ENCODE peak calls at places on chromosomes 11 and 22, in seven cellular contexts. N is mesendoderm, D is neuronal stem cell, A is IMR-90, T is H1, B is mesenchymal stem cell, O is trophoblast cell. L is an unnamed sample.

GRCh38 chr22:28981818-28982499 is 79.7 kb downstream of the C22orf31 start:
- DNase-seq in N (no peak), D (no peak), A (no peak), T (no peak), B (no peak), O (no peak), L (no peak)

GRCh38 chr11:122235615-122236014 is 119.6 kb upstream of the BLID start:
- DNase-seq in N (no peak), D (no peak), A (peak; percentile 96), T (no peak), B (peak; percentile 94), O (no peak), L (no peak)

GRCh38 chr11:63939351-63939920 is 634 bp downstream of the NAA40 start:
- DNase-seq in N (peak; percentile 47), D (no peak), A (no peak), T (no peak), B (peak; percentile 47), O (peak; percentile 49), L (peak; percentile 44)

GRCh38 chr11:94895971-94896370 is 77.4 kb downstream of the CWC15 start:
- DNase-seq in N (no peak), D (no peak), A (peak; percentile 73), T (no peak), B (peak; percentile 81), O (no peak), L (no peak)

GRCh38 chr11:79413258-79413657 is 27.6 kb downstream of the TENM4 start:
- DNase-seq in N (peak; percentile 75), D (peak; percentile 15), A (peak; percentile 94), T (no peak), B (peak; percentile 93), O (no peak), L (peak; percentile 70)

GRCh38 chr22:37472418-37473006 is 13.7 kb downstream of the MFNG start:
- DNase-seq in N (peak; percentile 53), D (no peak), A (peak; percentile 28), T (no peak), B (peak; percentile 36), O (no peak), L (peak; percentile 63)

GRCh38 chr11:101618691-101619090 is 34.9 kb upstream of the TRPC6 start:
- DNase-seq in N (peak; percentile 34), D (no peak), A (peak; percentile 93), T (no peak), B (peak; percentile 32), O (peak; percentile 33), L (no peak)

GRCh38 chr11:125373426-125374391 is 122.4 kb downstream of the FEZ1 start:
- DNase-seq in N (peak; percentile 36), D (no peak), A (peak; percentile 44), T (no peak), B (no peak), O (no peak), L (no peak)

GRCh38 chr11:33452806-33453205 is 195.6 kb downstream of the HIPK3 start:
- DNase-seq in N (no peak), D (no peak), A (peak; percentile 94), T (no peak), B (peak; percentile 77), O (peak; percentile 90), L (no peak)

GRCh38 chr22:20777420-20778177 is 3.7 kb downstream of the SERPIND1 start:
- DNase-seq in N (peak; percentile 83), D (no peak), A (peak; percentile 94), T (no peak), B (peak; percentile 88), O (peak; percentile 95), L (no peak)

GRCh38 chr11:128603003-128603715 is 15.8 kb upstream of the ETS1 start:
- DNase-seq in N (no peak), D (no peak), A (no peak), T (no peak), B (no peak), O (no peak), L (no peak)

GRCh38 chr11:134638796-134639540 is 226.9 kb upstream of the B3GAT1 start:
- DNase-seq in N (no peak), D (no peak), A (no peak), T (no peak), B (no peak), O (no peak), L (no peak)

DNA sequence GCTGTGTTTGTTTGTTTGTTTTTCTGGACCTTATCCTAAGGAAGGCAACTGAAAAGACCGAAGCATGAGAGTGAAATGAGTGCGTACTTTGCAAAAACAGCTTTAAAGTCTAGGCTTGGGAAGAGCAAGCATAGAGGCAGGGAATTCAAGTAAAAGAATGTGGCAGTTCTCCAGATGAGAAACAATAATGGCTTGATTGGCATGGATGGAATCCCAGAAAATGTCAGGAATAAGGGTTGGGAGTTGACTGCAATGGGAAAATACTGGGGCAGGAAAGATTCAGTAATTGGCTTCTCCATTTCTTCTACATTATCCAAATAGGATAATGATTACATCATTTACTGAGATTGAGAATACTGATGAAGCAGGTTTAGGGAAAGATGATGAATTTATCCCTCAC is 17.5 kb downstream of the SAAL1 start:
- DNase-seq in N (no peak), D (no peak), A (no peak), T (no peak), B (no peak), O (peak; percentile 56), L (no peak)
- H3K23ac ChIP-seq in N (no peak overlapping the region), D (no peak overlapping the region), A (no peak overlapping the region), T (no peak overlapping the region), B (no peak overlapping the region), O (no peak overlapping the region), L (no peak overlapping the region)

GRCh38 chr11:67054851-67055523 is 1.7 kb upstream of the RHOD start:
- DNase-seq in N (peak; percentile 76), D (no peak), A (peak; percentile 88), T (no peak), B (peak; percentile 91), O (peak; percentile 98), L (no peak)
- H3K27ac ChIP-seq in N (no peak overlapping the region), D (no peak overlapping the region), A (no peak overlapping the region), T (no peak overlapping the region), B (no peak overlapping the region), O (no peak overlapping the region), L (no peak overlapping the region)

GRCh38 chr11:121089566-121089965 is 11.5 kb upstream of the TECTA start:
- DNase-seq in N (no peak), D (no peak), A (no peak), T (no peak), B (no peak), O (no peak), L (no peak)

GRCh38 chr11:121095561-121095960 is 5.5 kb upstream of the TECTA start:
- DNase-seq in N (no peak), D (no peak), A (no peak), T (no peak), B (no peak), O (no peak), L (no peak)

GRCh38 chr11:121086866-121087265 is 14.2 kb upstream of the TECTA start:
- DNase-seq in N (no peak), D (no peak), A (peak; percentile 19), T (no peak), B (no peak), O (peak; percentile 77), L (no peak)

GRCh38 chr11:121091492-121092179 is 9.4 kb upstream of the TECTA start:
- DNase-seq in N (no peak), D (no peak), A (no peak), T (no peak), B (no peak), O (peak; percentile 47), L (no peak)

DNA sequence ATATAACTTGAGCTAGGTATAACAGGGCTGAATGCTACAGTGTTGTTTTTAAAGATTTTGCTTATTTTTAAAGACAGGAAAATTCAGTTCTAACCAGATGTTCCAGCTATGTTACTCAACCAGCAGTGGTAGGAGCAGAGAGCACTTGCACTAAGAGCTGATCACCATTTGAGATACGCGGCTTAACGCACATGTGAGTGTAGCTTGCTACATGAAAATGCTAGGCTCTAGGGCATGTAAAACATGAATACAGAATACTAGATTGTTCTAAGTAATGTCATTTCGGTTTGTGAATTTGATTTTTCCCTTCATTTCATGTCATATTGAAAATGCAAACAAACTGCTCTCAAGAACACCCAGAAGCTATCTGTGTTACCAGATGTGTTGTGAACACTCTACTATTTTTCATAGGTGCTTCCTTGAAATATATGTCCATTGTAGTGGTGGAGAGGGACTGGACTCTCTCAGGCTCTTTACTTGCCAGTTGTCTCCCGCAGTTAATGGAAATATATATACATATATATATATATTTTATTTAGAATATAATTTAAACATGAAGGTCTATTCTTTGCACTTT is 10.8 kb upstream of the TECTA start:
- DNase-seq in N (no peak), D (no peak), A (no peak), T (no peak), B (no peak), O (peak; percentile 41), L (no peak)
- H3K23ac ChIP-seq in N (no peak overlapping the region), D (no peak overlapping the region), A (no peak overlapping the region), T (no peak overlapping the region), B (no peak overlapping the region), O (no peak overlapping the region), L (no peak overlapping the region)

GRCh38 chr11:68350759-68351449 is 38.5 kb downstream of the LRP5 start:
- DNase-seq in N (no peak), D (no peak), A (no peak), T (no peak), B (no peak), O (no peak), L (no peak)
- H3K27ac ChIP-seq in N (no peak overlapping the region), D (no peak overlapping the region), A (no peak overlapping the region), T (no peak overlapping the region), B (no peak overlapping the region), O (no peak overlapping the region), L (no peak overlapping the region)

L was measured in H9.